ENCODE peak calls at places on chromosome X, in five cellular contexts. L is T-helper 1 cell; U is tibial artery; M is T-helper 2 cell; Y is activated CD8-positive, alpha-beta memory T cell treated with anti-CD3 and anti-CD28 coated beads, Interleukin-2, amount 50 U/mL, for 48 hours. T is an unnamed sample.

GRCh38 chrX:2692221-2693122 is 1.4 kb downstream of the CD99 start:
- DNase-seq in L (no peak), U (no peak), M (no peak), Y (peak), T (no peak)

GRCh38 chrX:50081282-50081955 is 119.4 kb downstream of the AKAP4 start:
- DNase-seq in L (no peak), U (peak), M (no peak), Y (no peak), T (no peak)

GRCh38 chrX:30794497-30794896 is 94.6 kb downstream of the TAB3 start:
- DNase-seq in L (no peak), U (no peak), M (no peak), Y (no peak), T (no peak)

GRCh38 chrX:109914114-109914849 is 88.6 kb upstream of the TMEM164 start:
- DNase-seq in L (no peak), U (no peak), M (no peak), Y (no peak), T (no peak)

GRCh38 chrX:123425904-123426303 is 241.8 kb downstream of the GRIA3 start:
- DNase-seq in L (no peak), U (peak), M (no peak), Y (no peak), T (no peak)

GRCh38 chrX:63889001-63889400 is 104.0 kb upstream of the ARHGEF9 start:
- DNase-seq in L (no peak), U (no peak), M (no peak), Y (no peak), T (no peak)

GRCh38 chrX:71533850-71534515 is 1.1 kb downstream of the OGT start:
- DNase-seq in L (peak), U (peak), M (peak), Y (peak), T (no peak)

GRCh38 chrX:10106801-10107200 is 50.0 kb upstream of the CLCN4 start:
- DNase-seq in L (no peak), U (no peak), M (peak), Y (no peak), T (no peak)

GRCh38 chrX:68699960-68700746 is 52.7 kb downstream of the STARD8 start:
- DNase-seq in L (no peak), U (peak), M (no peak), Y (no peak), T (no peak)

GRCh38 chrX:120690344-120690743 is 60.5 kb upstream of the C1GALT1C1 start:
- DNase-seq in L (no peak), U (no peak), M (no peak), Y (no peak), T (no peak)

GRCh38 chrX:18119856-18120255 is 100.8 kb downstream of the BEND2 start:
- DNase-seq in L (no peak), U (no peak), M (no peak), Y (no peak), T (no peak)

GRCh38 chrX:76366972-76367371 is 60.5 kb upstream of the MAGEE1 start:
- DNase-seq in L (no peak), U (no peak), M (no peak), Y (no peak), T (no peak)

GRCh38 chrX:105101378-105101777 is 119.1 kb downstream of the TEX13A start:
- DNase-seq in L (no peak), U (no peak), M (no peak), Y (no peak), T (no peak)

GRCh38 chrX:153319295-153319694 is 2.3 kb downstream of the PNMA6F start:
- DNase-seq in L (no peak), U (no peak), M (no peak), Y (no peak), T (no peak)

GRCh38 chrX:132001127-132001526 is 22.0 kb upstream of the STK26 start:
- DNase-seq in L (no peak), U (no peak), M (no peak), Y (no peak), T (no peak)

GRCh38 chrX:145687707-145688106 is 129.9 kb upstream of the SLITRK2 start:
- DNase-seq in L (no peak), U (no peak), M (no peak), Y (no peak), T (no peak)

GRCh38 chrX:110853610-110854009 is 58.0 kb upstream of the CHRDL1 start:
- DNase-seq in L (no peak), U (no peak), M (no peak), Y (no peak), T (no peak)

GRCh38 chrX:123884809-123885408 is 25.1 kb downstream of the XIAP start:
- DNase-seq in L (no peak), U (no peak), M (no peak), Y (no peak), T (no peak)

GRCh38 chrX:56563231-56564116 is at the start of gene UBQLN2:
- DNase-seq in L (peak), U (peak), M (peak), Y (peak), T (peak)

GRCh38 chrX:9644335-9644734 is 121.3 kb downstream of the GPR143 start:
- DNase-seq in L (no peak), U (no peak), M (peak), Y (peak), T (no peak)

GRCh38 chrX:3161686-3162085 is 120.4 kb downstream of the ARSF start:
- DNase-seq in L (no peak), U (no peak), M (no peak), Y (no peak), T (no peak)

GRCh38 chrX:13179100-13179499 is 134.7 kb upstream of the FAM9C start:
- DNase-seq in L (no peak), U (no peak), M (no peak), Y (no peak), T (no peak)

GRCh38 chrX:28880136-28880535 is 292.9 kb downstream of the IL1RAPL1 start:
- DNase-seq in L (no peak), U (no peak), M (no peak), Y (no peak), T (no peak)

GRCh38 chrX:125322431-125322830 is 2.8 kb downstream of the TEX13C start:
- DNase-seq in L (no peak), U (no peak), M (no peak), Y (no peak), T (no peak)

GRCh38 chrX:25344191-25344936 is 328.6 kb upstream of the ARX start:
- DNase-seq in L (no peak), U (no peak), M (no peak), Y (no peak), T (no peak)

GRCh38 chrX:130280901-130281300 is 12.2 kb upstream of the ZNF280C start:
- DNase-seq in L (no peak), U (no peak), M (no peak), Y (no peak), T (no peak)

GRCh38 chrX:136115124-136115908 is 32.0 kb upstream of the FHL1 start:
- DNase-seq in L (no peak), U (no peak), M (no peak), Y (no peak), T (no peak)

GRCh38 chrX:129636175-129636681 is 18.5 kb downstream of the APLN start:
- DNase-seq in L (no peak), U (no peak), M (no peak), Y (no peak), T (no peak)

T was measured in type B pancreatic cell.